ENCODE peak calls at places on chromosome 12, in four cellular contexts. V is SK-N-SH; Y is CD8-positive, alpha-beta memory T cell; H is brain microvascular endothelial cell. Q is an unnamed sample.

GRCh38 chr12:25970082-25970481 is 11.6 kb downstream of the RASSF8 start:
- DNase-seq in V (no peak), Y (no peak), H (no peak), Q (no peak)

GRCh38 chr12:65748332-65748731 is 76.0 kb upstream of the HMGA2 start:
- DNase-seq in Y (no peak), V (no peak), H (no peak), Q (no peak)

GRCh38 chr12:121610239-121611149 is 15.8 kb upstream of the ORAI1 start:
- DNase-seq in Y (no peak), V (no peak), H (no peak), Q (peak; percentile 79)

GRCh38 chr12:65769880-65770279 is 54.4 kb upstream of the HMGA2 start:
- DNase-seq in Y (no peak), H (no peak), V (no peak), Q (no peak)

GRCh38 chr12:15393995-15394394 is 71.7 kb downstream of the PTPRO start:
- DNase-seq in V (no peak), H (no peak), Y (no peak), Q (no peak)

GRCh38 chr12:131619736-131620506 is 91.0 kb upstream of the SFSWAP start:
- DNase-seq in V (no peak), Y (no peak), H (no peak), Q (no peak)

GRCh38 chr12:77032406-77032805 is 33.0 kb downstream of the E2F7 start:
- DNase-seq in V (no peak), Y (no peak), H (no peak), Q (no peak)

GRCh38 chr12:83010169-83010804 is 323.6 kb downstream of the TMTC2 start:
- DNase-seq in V (no peak), Y (no peak), H (no peak), Q (no peak)

GRCh38 chr12:118061011-118061875 is at the start of gene WSB2:
- DNase-seq in H (peak; percentile 48), V (peak; percentile 88), Y (peak; percentile 50), Q (peak; percentile 78)

GRCh38 chr12:94721173-94721572 is 70.8 kb upstream of the TMCC3 start:
- DNase-seq in Y (no peak), H (no peak), V (no peak), Q (no peak)

GRCh38 chr12:32891956-32892355 is 4.6 kb downstream of the PKP2 start:
- DNase-seq in Y (no peak), H (peak; percentile 20), V (no peak), Q (no peak)

GRCh38 chr12:105485321-105485910 is 154.9 kb downstream of the C12orf75 start:
- DNase-seq in H (peak; percentile 89), V (no peak), Y (no peak), Q (no peak)

GRCh38 chr12:13425766-13426165 is 229.2 kb downstream of the EMP1 start:
- DNase-seq in V (no peak), H (peak; percentile 84), Y (no peak), Q (no peak)

GRCh38 chr12:95764848-95765247 is 25.7 kb downstream of the NTN4 start:
- DNase-seq in Y (no peak), V (no peak), H (no peak), Q (no peak)

GRCh38 chr12:112130461-112130998 is 5.2 kb downstream of the TRAFD1 start:
- DNase-seq in H (no peak), V (no peak), Y (no peak), Q (no peak)

GRCh38 chr12:116539905-116540482 is 19.2 kb upstream of the MAP1LC3B2 start:
- DNase-seq in V (peak; percentile 67), Y (no peak), H (peak; percentile 30), Q (no peak)

GRCh38 chr12:76764856-76765255 is 941 bp downstream of the ZDHHC17 start:
- DNase-seq in Y (no peak), V (peak; percentile 7), H (peak; percentile 6), Q (no peak)

GRCh38 chr12:93243689-93244513 is 133.8 kb upstream of the NUDT4 start:
- DNase-seq in Y (no peak), H (no peak), V (peak; percentile 12), Q (peak; percentile 65)

GRCh38 chr12:101781834-101782543 is 42.7 kb upstream of the SYCP3 start:
- DNase-seq in Y (no peak), V (no peak), H (peak; percentile 46), Q (no peak)

GRCh38 chr12:53995311-53996187 is 4.4 kb upstream of the HOXC9 start:
- DNase-seq in H (no peak), Y (peak; percentile 14), V (peak; percentile 60), Q (peak; percentile 81)

GRCh38 chr12:79296871-79297270 is 393.9 kb downstream of the PAWR start:
- DNase-seq in H (no peak), Y (no peak), V (no peak), Q (no peak)

GRCh38 chr12:129901256-129901655 is 2.6 kb downstream of the TMEM132D start:
- DNase-seq in Y (no peak), V (no peak), H (peak; percentile 58), Q (no peak)

GRCh38 chr12:132638541-132639408 is 20.2 kb downstream of the P2RX2 start:
- DNase-seq in V (peak; percentile 69), H (peak; percentile 53), Y (no peak), Q (peak; percentile 39)

GRCh38 chr12:94230357-94230905 is 82.1 kb downstream of the PLXNC1 start:
- DNase-seq in Y (no peak), V (no peak), H (no peak), Q (no peak)

GRCh38 chr12:9340422-9341259 is 132.4 kb upstream of the PZP start:
- DNase-seq in H (peak; percentile 38), Y (no peak), V (no peak), Q (peak; percentile 89)

GRCh38 chr12:51238037-51238509 is 553 bp upstream of the DAZAP2 start:
- DNase-seq in H (no peak), V (peak; percentile 31), Y (no peak), Q (no peak)

GRCh38 chr12:54017027-54017788 is 8.4 kb downstream of the HOXC8 start:
- DNase-seq in Y (no peak), V (peak; percentile 71), H (no peak), Q (peak; percentile 65)

GRCh38 chr12:107759410-107759809 is 1.5 kb downstream of the PRDM4 start:
- DNase-seq in V (no peak), Y (no peak), H (peak; percentile 82), Q (peak; percentile 36)

GRCh38 chr12:131132118-131132892 is 178.6 kb downstream of the ADGRD1 start:
- DNase-seq in H (peak; percentile 55), Y (peak; percentile 50), V (peak; percentile 89), Q (peak; percentile 64)

GRCh38 chr12:123546281-123546680 is 12.8 kb upstream of the RILPL1 start:
- DNase-seq in H (peak; percentile 15), Y (no peak), V (no peak), Q (peak; percentile 38)

GRCh38 chr12:84033162-84033561 is 879.4 kb downstream of the SLC6A15 start:
- DNase-seq in V (no peak), H (no peak), Y (no peak), Q (no peak)

GRCh38 chr12:124745891-124746570 is 117.6 kb downstream of the SCARB1 start:
- DNase-seq in H (peak; percentile 84), Y (no peak), V (peak; percentile 97), Q (peak; percentile 97)

GRCh38 chr12:29751676-29752075 is 32.1 kb downstream of the TMTC1 start:
- DNase-seq in H (no peak), V (no peak), Y (no peak), Q (no peak)

GRCh38 chr12:95836185-95836609 is 22.6 kb upstream of the SNRPF start:
- DNase-seq in Y (no peak), V (peak; percentile 21), H (peak; percentile 29), Q (peak; percentile 11)

GRCh38 chr12:29693962-29694361 is 89.8 kb downstream of the TMTC1 start:
- DNase-seq in V (no peak), Y (no peak), H (no peak), Q (no peak)

GRCh38 chr12:51218607-51219161 is 822 bp upstream of the POU6F1 start:
- DNase-seq in V (no peak), Y (no peak), H (peak; percentile 0), Q (peak; percentile 35)

GRCh38 chr12:108858399-108859074 is 1.2 kb upstream of the SSH1 start:
- DNase-seq in V (no peak), Y (no peak), H (no peak), Q (peak; percentile 17)

GRCh38 chr12:40312982-40313576 is 88.3 kb downstream of the LRRK2 start:
- DNase-seq in Y (no peak), H (no peak), V (peak; percentile 14), Q (peak; percentile 17)

GRCh38 chr12:3269594-3269993 is 192.4 kb downstream of the TSPAN9 start:
- DNase-seq in H (no peak), Y (no peak), V (no peak), Q (no peak)

GRCh38 chr12:3271639-3272038 is 194.5 kb downstream of the TSPAN9 start:
- DNase-seq in V (no peak), Y (no peak), H (no peak), Q (no peak)

GRCh38 chr12:3272958-3273357 is 195.8 kb downstream of the TSPAN9 start:
- DNase-seq in H (no peak), Y (no peak), V (no peak), Q (no peak)

GRCh38 chr12:3273409-3273853 is 196.3 kb downstream of the TSPAN9 start:
- DNase-seq in H (peak; percentile 27), V (no peak), Y (no peak), Q (peak; percentile 58)

DNA sequence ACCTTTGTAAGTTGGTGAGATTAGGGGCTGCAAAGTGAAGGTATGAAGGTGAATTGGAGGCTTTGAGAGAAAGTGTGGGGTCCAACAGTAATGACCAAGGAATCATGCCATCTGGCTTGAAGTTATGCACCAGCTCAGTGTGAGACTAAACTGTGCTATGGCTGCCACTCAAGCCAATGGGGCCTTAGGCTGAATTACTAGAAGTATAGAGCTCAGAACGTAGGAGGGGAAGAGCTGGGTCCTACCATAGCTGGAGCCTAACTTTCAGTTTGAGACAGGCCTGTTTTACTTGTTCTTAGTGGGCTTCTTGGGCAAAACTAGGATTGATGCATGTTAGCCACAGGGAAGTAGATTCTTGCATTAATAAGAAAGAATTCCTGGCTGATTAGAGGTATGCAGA is 194.0 kb downstream of the TSPAN9 start:
- DNase-seq in Y (no peak), H (no peak), V (no peak), Q (no peak)
- H3K27ac ChIP-seq in Y (no peak overlapping the region), H (no peak overlapping the region), V (no peak overlapping the region), Q (no peak overlapping the region)

DNA sequence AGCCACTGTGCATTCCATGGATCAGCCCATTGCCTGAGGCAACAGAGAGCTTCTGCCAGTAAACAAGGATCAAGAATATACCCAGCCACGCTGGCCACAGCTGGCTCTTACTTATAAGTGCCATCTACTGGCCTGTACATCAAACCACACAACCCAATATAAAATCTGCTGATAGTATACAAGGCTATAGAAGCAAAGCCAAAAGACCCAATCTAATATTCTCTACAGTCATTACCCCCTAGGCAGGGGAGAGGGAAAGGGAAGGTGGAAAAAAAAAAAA is 4.4 kb upstream of the FAM186B start:
- DNase-seq in H (no peak), Y (no peak), V (no peak), Q (peak; percentile 61)
- H3K4me3 ChIP-seq in H (no peak overlapping the region), Y (no peak overlapping the region), V (no peak overlapping the region), Q (no peak overlapping the region)

GRCh38 chr12:100743060-100743459 is 51.5 kb upstream of the ANO4 start:
- DNase-seq in H (no peak), Y (no peak), V (no peak), Q (no peak)
- H3K36me3 ChIP-seq in H (no peaks in the 10 kb centered on the region), Y (no peaks in the 10 kb centered on the region), V (peaks cover 4% of the 10 kb centered on the region), Q (no peaks in the 10 kb centered on the region)

DNA sequence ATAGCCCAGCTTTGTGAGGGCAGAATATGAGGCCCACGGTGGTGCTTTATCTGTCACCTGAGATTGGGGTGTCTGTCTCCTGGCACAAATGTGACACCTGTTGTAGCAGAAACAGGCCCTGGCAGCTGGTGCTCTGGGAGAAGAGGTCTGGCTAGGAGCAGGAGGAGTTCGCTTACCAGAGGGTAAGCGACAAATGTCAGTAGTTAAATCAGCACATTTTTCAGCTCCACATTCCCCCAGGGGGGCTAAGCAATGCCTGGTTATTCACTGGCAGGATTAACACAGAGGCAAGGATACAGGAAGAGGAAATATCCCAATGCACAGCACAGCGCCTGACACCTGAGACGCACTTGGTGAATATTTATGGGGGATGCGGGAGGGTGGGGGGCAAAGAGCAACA is 71.1 kb downstream of the B4GALNT3 start:
- DNase-seq in V (no peak), Y (no peak), H (no peak), Q (peak; percentile 74)
- H3K27ac ChIP-seq in V (no peak overlapping the region), Y (no peak overlapping the region), H (no peak overlapping the region), Q (peak overlapping the region; percentile 54)

Q was measured in SJCRH30.